ENCODE peak calls at places on chromosomes 5 and 9, in nine cellular contexts. V is neural crest cell; K is A673; I is lung; P is natural killer cell; M is GM12892; B is activated CD8-positive, alpha-beta memory T cell treated with anti-CD3 and anti-CD28 coated beads for 4 hours; D is iris pigment epithelial cell; J is NCI-H1092 treated with DMSO at 0.1 percent for 48 hours. C is an unnamed sample.

GRCh38 chr5:73152411-73153388 is 20.3 kb upstream of the TMEM174 start:
- DNase-seq in J (no peak), K (no peak), D (no peak), P (no peak), V (no peak), M (no peak), B (no peak), I (no peak), C (no peak)

GRCh38 chr5:176639981-176640380 is 7.3 kb upstream of the TSPAN17 start:
- DNase-seq in K (no peak), M (no peak), J (peak), B (no peak), D (no peak), I (no peak), V (no peak), P (no peak), C (no peak)

GRCh38 chr9:31908158-31908890 is 476.1 kb upstream of the ACO1 start:
- DNase-seq in B (no peak), J (no peak), M (no peak), V (no peak), P (no peak), K (no peak), I (no peak), D (no peak), C (no peak)

GRCh38 chr5:127280494-127281220 is 9.9 kb upstream of the MEGF10 start:
- DNase-seq in D (no peak), M (no peak), K (peak), B (no peak), P (no peak), J (peak), V (peak), I (no peak), C (no peak)

GRCh38 chr5:41870621-41871048 is 410 bp upstream of the OXCT1 start:
- DNase-seq in J (no peak), D (no peak), P (no peak), M (no peak), B (no peak), V (no peak), I (no peak), K (no peak), C (no peak)

GRCh38 chr5:124402144-124402581 is 344.3 kb downstream of the ZNF608 start:
- DNase-seq in M (no peak), V (no peak), D (peak), B (no peak), P (no peak), K (no peak), I (peak), J (no peak), C (no peak)

GRCh38 chr9:104849023-104849422 is 78.9 kb downstream of the ABCA1 start:
- DNase-seq in D (no peak), K (no peak), B (no peak), I (no peak), V (no peak), P (no peak), M (no peak), J (no peak), C (no peak)

GRCh38 chr9:81512641-81513040 is 176.7 kb downstream of the TLE1 start:
- DNase-seq in B (no peak), J (no peak), K (no peak), P (no peak), M (no peak), I (no peak), D (no peak), V (no peak), C (no peak)

GRCh38 chr5:60490597-60491166 is 209.3 kb downstream of the DEPDC1B start:
- DNase-seq in K (no peak), V (no peak), D (no peak), J (no peak), P (no peak), B (no peak), I (no peak), M (no peak), C (no peak)

GRCh38 chr5:72452515-72453259 is 54.5 kb downstream of the ZNF366 start:
- DNase-seq in B (no peak), I (peak), J (no peak), V (no peak), M (no peak), P (no peak), D (peak), K (no peak), C (peak)

GRCh38 chr9:5626727-5627634 is 1.9 kb upstream of the RIC1 start:
- DNase-seq in I (peak), P (no peak), J (no peak), K (peak), B (no peak), M (peak), D (peak), V (no peak), C (peak)

GRCh38 chr5:171355302-171355724 is 32.3 kb upstream of the NPM1 start:
- DNase-seq in J (no peak), P (no peak), M (peak), I (no peak), D (no peak), B (no peak), K (no peak), V (no peak), C (no peak)

GRCh38 chr9:109017061-109017460 is 3.8 kb upstream of the CTNNAL1 start:
- DNase-seq in V (no peak), P (no peak), D (peak), M (no peak), B (no peak), I (no peak), K (no peak), J (no peak), C (no peak)

GRCh38 chr9:6214451-6214850 is 1.2 kb upstream of the IL33 start:
- DNase-seq in I (no peak), V (no peak), D (peak), J (no peak), M (no peak), K (no peak), P (no peak), B (no peak), C (no peak)

GRCh38 chr5:83157120-83157519 is 79.8 kb downstream of the XRCC4 start:
- DNase-seq in J (no peak), B (no peak), I (no peak), P (no peak), V (no peak), D (no peak), K (no peak), M (no peak), C (no peak)

GRCh38 chr5:158313739-158314464 is 455.0 kb upstream of the CLINT1 start:
- DNase-seq in K (no peak), V (no peak), P (no peak), I (no peak), M (no peak), D (no peak), B (no peak), J (no peak), C (no peak)

GRCh38 chr5:126597156-126597555 is 2.1 kb upstream of the ALDH7A1 start:
- DNase-seq in K (peak), J (no peak), D (peak), M (no peak), V (no peak), I (no peak), B (no peak), P (no peak), C (peak)

GRCh38 chr5:158970569-158971014 is 129.1 kb downstream of the EBF1 start:
- DNase-seq in I (no peak), B (no peak), P (no peak), J (no peak), K (no peak), V (no peak), M (no peak), D (no peak), C (no peak)